ENCODE peak calls at places on chromosomes 3 and 15, in five cellular contexts. M, E, I, F and Z are unnamed samples.

GRCh38 chr15:68479406-68479805 is 47.4 kb upstream of the ITGA11 start:
- DNase-seq in F (no peak), M (no peak), I (no peak), E (peak), Z (no peak)

GRCh38 chr3:149016669-149017541 is 25.6 kb downstream of the GYG1 start:
- DNase-seq in M (no peak), F (no peak), I (no peak), E (no peak), Z (no peak)

GRCh38 chr3:193857996-193858395 is 265.0 kb downstream of the OPA1 start:
- DNase-seq in I (peak), F (no peak), E (no peak), M (no peak), Z (no peak)

GRCh38 chr3:111895079-111895478 is 36.0 kb downstream of the PHLDB2 start:
- DNase-seq in I (peak), F (peak), M (no peak), E (no peak), Z (no peak)

GRCh38 chr3:72550582-72551262 is 297.5 kb downstream of the SHQ1 start:
- DNase-seq in E (no peak), M (no peak), F (no peak), I (no peak), Z (no peak)

GRCh38 chr3:69921651-69922050 is 77.9 kb upstream of the SAMMSON start:
- DNase-seq in I (no peak), M (no peak), E (no peak), F (no peak), Z (no peak)

GRCh38 chr3:155492841-155493240 is 199.4 kb upstream of the STRIT1 start:
- DNase-seq in M (no peak), E (no peak), I (no peak), F (no peak), Z (no peak)

GRCh38 chr3:155110996-155111901 is 31.1 kb downstream of the MME start:
- DNase-seq in E (no peak), I (no peak), M (no peak), F (no peak), Z (no peak)

GRCh38 chr3:12984023-12984823 is 89.0 kb downstream of the IQSEC1 start:
- DNase-seq in I (peak), E (peak), F (peak), M (peak), Z (peak)

GRCh38 chr3:16897254-16897926 is 12.6 kb downstream of the PLCL2 start:
- DNase-seq in F (no peak), M (no peak), E (peak), I (peak), Z (no peak)

GRCh38 chr3:135528638-135529037 is 436.9 kb upstream of the PPP2R3A start:
- DNase-seq in I (no peak), E (no peak), M (no peak), F (no peak), Z (no peak)

DNA sequence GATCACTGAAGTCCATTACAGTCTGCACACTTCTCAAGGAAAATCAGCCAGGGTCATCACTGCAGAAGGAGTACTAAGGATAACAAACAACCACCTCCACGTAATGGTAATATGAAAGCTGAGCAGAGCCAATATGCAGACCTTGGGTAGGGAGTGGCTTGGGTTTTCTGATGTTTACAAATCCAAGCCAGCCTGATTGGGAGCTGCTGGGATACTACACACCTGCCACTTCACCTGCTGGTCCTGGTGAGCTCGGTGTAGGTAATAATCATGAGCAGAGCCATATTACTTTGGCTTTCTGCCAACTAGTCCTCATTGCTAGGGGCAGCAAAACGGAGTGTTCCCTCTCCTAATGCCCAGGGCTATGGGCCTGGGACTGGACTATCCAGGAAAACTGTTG is 433.5 kb upstream of the PPP2R3A start:
- DNase-seq in I (no peak), F (no peak), M (no peak), E (no peak), Z (peak)
- TF ChIP-seq CTCF in I (no peak), F (no peak), M (no peak), E (no peak), Z (no peak)

DNA sequence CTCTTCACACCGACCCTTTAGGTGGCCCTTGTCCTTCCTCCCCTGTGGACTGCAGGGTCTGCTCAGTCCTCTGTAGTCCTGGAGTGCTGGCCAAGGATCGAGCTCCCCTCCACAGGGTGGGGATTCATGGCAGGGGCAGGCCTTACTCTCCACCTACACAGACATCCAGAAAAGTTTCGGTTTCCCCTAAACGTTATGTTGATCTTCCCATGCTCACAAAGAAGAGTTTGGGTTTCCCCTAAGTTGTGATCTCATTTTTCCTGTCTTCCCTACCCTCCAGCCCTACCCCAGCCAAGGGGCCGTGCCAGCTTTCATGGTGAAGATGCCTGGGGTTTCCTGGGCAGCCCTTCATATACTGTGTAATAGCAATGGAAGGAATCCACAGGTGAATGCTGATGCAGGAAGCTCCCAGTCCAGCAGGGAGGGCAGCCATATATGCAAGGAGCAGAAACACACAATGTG is 10.3 kb downstream of the STOML1 start:
- DNase-seq in M (no peak), E (no peak), I (no peak), F (no peak), Z (no peak)
- H3K27ac ChIP-seq in M (no peak), E (peak), I (peak), F (no peak), Z (peak)

DNA sequence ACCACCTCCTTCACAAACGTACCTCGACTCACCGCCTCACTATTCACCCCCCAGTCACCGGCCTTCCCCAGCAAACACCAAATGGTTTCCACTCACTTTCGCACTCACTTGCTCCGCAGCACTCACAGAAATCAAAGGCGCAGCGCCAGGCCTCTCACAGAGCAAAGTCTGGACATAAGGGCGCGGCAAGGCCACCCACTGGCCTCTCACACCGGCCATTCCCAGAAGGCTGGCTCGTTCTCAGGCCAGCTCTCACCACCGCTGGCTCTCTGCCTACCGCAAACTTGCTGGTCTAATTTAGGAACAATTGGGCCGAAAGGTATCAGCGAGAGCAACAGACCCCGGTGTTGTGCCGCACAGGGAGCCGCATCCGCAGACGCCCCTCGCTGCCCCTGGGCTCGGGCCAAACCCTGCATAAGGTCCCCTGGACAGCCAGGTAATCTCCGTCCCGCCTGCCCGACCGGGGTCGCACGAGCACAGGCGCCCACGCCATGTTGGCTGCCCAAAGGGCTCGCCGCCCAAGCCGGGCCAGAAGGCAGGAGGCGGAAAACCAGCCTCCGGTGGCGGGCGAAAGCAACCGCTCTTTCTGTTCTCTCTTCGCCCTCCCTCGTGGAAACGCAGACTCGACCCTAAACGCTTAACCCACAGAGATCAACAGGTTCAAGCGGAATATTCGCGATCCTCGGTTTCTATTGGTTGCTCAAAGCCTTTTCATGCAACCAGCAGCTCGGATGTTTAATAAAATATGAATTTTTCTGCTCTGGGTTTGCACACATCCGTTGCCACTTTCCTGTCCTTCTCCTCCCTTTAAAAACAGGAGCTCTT is 2.9 kb downstream of the SHOX2 start:
- DNase-seq in M (no peak), I (no peak), F (peak), E (peak), Z (no peak)
- H3K4me3 ChIP-seq in M (no peak), I (no peak), F (peak), E (peak), Z (no peak)

GRCh38 chr3:45777111-45777752 is 19.1 kb downstream of the SLC6A20 start:
- DNase-seq in E (no peak), M (no peak), I (no peak), F (no peak), Z (no peak)

GRCh38 chr3:45774581-45775505 is 21.5 kb downstream of the SLC6A20 start:
- DNase-seq in E (no peak), I (no peak), F (no peak), M (no peak), Z (no peak)

GRCh38 chr3:45776611-45777010 is 19.7 kb downstream of the SLC6A20 start:
- DNase-seq in M (no peak), F (no peak), E (no peak), I (no peak), Z (no peak)

GRCh38 chr3:45776291-45776576 is 20.1 kb downstream of the SLC6A20 start:
- DNase-seq in I (no peak), E (no peak), F (no peak), M (no peak), Z (no peak)

DNA sequence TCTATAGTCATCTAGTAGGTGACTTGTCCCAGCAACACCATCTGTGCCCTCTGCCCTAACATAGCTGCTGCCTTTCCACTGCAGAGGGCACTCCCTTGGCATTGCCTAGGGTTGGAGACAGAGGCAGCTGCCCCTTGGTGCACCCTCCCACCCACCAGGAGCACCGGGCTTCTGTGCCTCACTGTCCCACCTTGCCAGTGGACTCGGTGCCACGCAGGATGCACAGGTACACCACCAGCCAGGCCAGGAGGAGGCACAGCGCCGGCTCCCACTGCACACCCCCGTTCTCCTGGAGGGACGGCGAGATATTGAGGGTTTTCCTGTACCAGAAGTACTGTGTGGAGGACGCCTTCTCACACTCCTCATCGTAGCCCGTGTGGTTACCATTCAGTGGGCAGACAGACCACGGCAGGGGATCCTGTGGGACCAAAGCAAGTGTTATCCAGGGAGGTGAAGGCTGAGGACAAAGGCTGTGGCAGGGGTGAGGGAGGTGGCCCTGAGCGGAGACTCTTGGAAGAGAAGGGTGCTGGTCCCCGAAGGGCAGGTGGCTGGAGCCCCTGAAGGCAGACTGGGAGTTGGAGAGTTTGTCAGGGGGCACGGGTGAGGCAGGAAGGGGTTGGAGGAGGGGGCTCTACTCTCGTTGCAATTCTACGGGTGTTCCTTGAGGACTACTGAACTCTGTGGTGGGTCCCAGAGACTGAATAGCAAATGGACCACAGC is 20.6 kb downstream of the SLC6A20 start:
- DNase-seq in F (no peak), M (no peak), I (no peak), E (no peak), Z (no peak)
- TF ChIP-seq CTCF in F (no peak), M (no peak), I (no peak), E (no peak), Z (no peak)

GRCh38 chr3:139120336-139120971 is 75.8 kb upstream of the PRR23C start:
- DNase-seq in F (no peak), M (no peak), E (no peak), I (peak), Z (peak)
- H3K27ac ChIP-seq in F (no peak), M (no peak), E (no peak), I (peak), Z (no peak)